ENCODE peak calls at places on chromosomes 11 and 22, in eight cellular contexts. X, Y, H, B, L, E, C and T are unnamed samples.

GRCh38 chr22:23380230-23380573 is 199.9 kb downstream of the IGLL1 start:
- DNase-seq in B (no peak), X (no peak), L (no peak), H (no peak), E (no peak), Y (no peak), C (no peak), T (no peak)

GRCh38 chr22:37768273-37768672 is 39.5 kb upstream of the GCAT start:
- DNase-seq in E (no peak), Y (no peak), H (no peak), C (no peak), L (no peak), B (no peak), X (no peak), T (no peak)

GRCh38 chr11:130804306-130805077 is 111.8 kb downstream of the SNX19 start:
- DNase-seq in L (no peak), H (no peak), C (no peak), E (no peak), B (peak), X (no peak), Y (no peak), T (no peak)

GRCh38 chr11:65778431-65778900 is 2.3 kb downstream of the AP5B1 start:
- DNase-seq in B (no peak), E (no peak), H (no peak), L (no peak), Y (no peak), X (no peak), C (no peak), T (no peak)

GRCh38 chr11:9266926-9267325 is 1.8 kb upstream of the DENND5A start:
- DNase-seq in L (no peak), E (no peak), H (no peak), B (no peak), X (no peak), C (no peak), Y (no peak), T (no peak)

GRCh38 chr11:100799445-100799844 is 112.4 kb downstream of the ARHGAP42 start:
- DNase-seq in B (no peak), X (no peak), C (no peak), H (no peak), L (no peak), Y (no peak), E (no peak), T (no peak)

GRCh38 chr11:121557348-121557747 is 104.6 kb upstream of the SORL1-AS1 start:
- DNase-seq in X (no peak), B (no peak), Y (no peak), E (no peak), C (no peak), H (no peak), L (no peak), T (peak)

GRCh38 chr11:64597671-64598101 is 6.7 kb downstream of the SLC22A12 start:
- DNase-seq in X (no peak), L (no peak), C (no peak), Y (no peak), B (no peak), E (no peak), H (no peak), T (no peak)

GRCh38 chr22:12613199-12613598 is 2914.8 kb upstream of the OR11H1 start:
- DNase-seq in B (no peak), E (no peak), L (no peak), C (no peak), H (no peak), X (no peak), Y (no peak), T (no peak)

GRCh38 chr22:37304595-37305343 is 22.5 kb downstream of the CYTH4 start:
- DNase-seq in X (no peak), B (no peak), L (no peak), E (no peak), H (no peak), Y (no peak), C (peak), T (peak)

GRCh38 chr22:39265143-39265542 is 20.4 kb upstream of the PDGFB start:
- DNase-seq in C (no peak), Y (no peak), L (no peak), X (no peak), B (no peak), E (no peak), H (no peak), T (no peak)